ENCODE peak calls at places on chromosomes 16 and 17, in eight cellular contexts. I is colonic mucosa, M is fibroblast of pulmonary artery, V is thoracic aorta, G is upper lobe of right lung, W is IMR-90, B is K562, N is PC-3. E is an unnamed sample.

GRCh38 chr16:25155553-25156460 is 44.3 kb downstream of the LCMT1 start:
- DNase-seq in I (no peak), M (no peak), V (no peak), G (no peak), W (peak), B (no peak), N (no peak), E (peak)

GRCh38 chr17:74635418-74635817 is 11.9 kb upstream of the CD300E start:
- DNase-seq in I (no peak), M (no peak), V (no peak), G (no peak), W (no peak), B (no peak), N (no peak), E (no peak)

GRCh38 chr16:13098536-13098935 is 197.1 kb downstream of the SHISA9 start:
- DNase-seq in I (no peak), M (no peak), V (no peak), G (no peak), W (no peak), B (no peak), N (no peak), E (no peak)

GRCh38 chr16:85680352-85680944 is 8.3 kb downstream of the GINS2 start:
- DNase-seq in I (no peak), M (no peak), V (no peak), G (no peak), W (no peak), B (no peak), N (no peak), E (no peak)

GRCh38 chr16:70703041-70703834 is 17.4 kb upstream of the MTSS2 start:
- DNase-seq in I (no peak), M (peak), V (peak), G (no peak), W (peak), B (peak), N (no peak), E (peak)

GRCh38 chr17:38440614-38441397 is 12.5 kb downstream of the ARHGAP23 start:
- DNase-seq in I (no peak), M (no peak), V (no peak), G (no peak), W (no peak), B (no peak), N (no peak), E (no peak)

GRCh38 chr16:65938083-65938482 is 428.4 kb upstream of the CDH5 start:
- DNase-seq in I (no peak), M (no peak), V (no peak), G (no peak), W (no peak), B (no peak), N (no peak), E (no peak)

GRCh38 chr16:77402118-77402517 is 32.7 kb downstream of the ADAMTS18 start:
- DNase-seq in I (no peak), M (no peak), V (no peak), G (no peak), W (no peak), B (no peak), N (no peak), E (no peak)

GRCh38 chr16:81167851-81168250 is 70.6 kb upstream of the BCO1 start:
- DNase-seq in I (no peak), M (no peak), V (no peak), G (no peak), W (no peak), B (no peak), N (no peak), E (no peak)

GRCh38 chr17:65698381-65699061 is 137.1 kb upstream of the AXIN2 start:
- DNase-seq in I (no peak), M (peak), V (no peak), G (no peak), W (peak), B (no peak), N (no peak), E (peak)

GRCh38 chr16:86534779-86535605 is 20.0 kb downstream of the MTHFSD start:
- DNase-seq in I (no peak), M (no peak), V (no peak), G (no peak), W (no peak), B (no peak), N (no peak), E (no peak)

GRCh38 chr17:80474231-80474932 is 2.0 kb downstream of the NPTX1 start:
- DNase-seq in I (no peak), M (peak), V (no peak), G (no peak), W (peak), B (peak), N (peak), E (peak)

GRCh38 chr16:4944333-4945281 is 7.7 kb upstream of the PPL start:
- DNase-seq in I (peak), M (peak), V (peak), G (peak), W (peak), B (peak), N (peak), E (peak)

GRCh38 chr16:30949655-30950515 is 1.0 kb downstream of the ORAI3 start:
- DNase-seq in I (peak), M (peak), V (no peak), G (peak), W (peak), B (peak), N (peak), E (peak)

GRCh38 chr17:45224671-45225050 is 3.0 kb downstream of the FMNL1 start:
- DNase-seq in I (no peak), M (no peak), V (no peak), G (no peak), W (no peak), B (no peak), N (no peak), E (no peak)

GRCh38 chr16:55369151-55369550 is 45.1 kb downstream of the IRX6 start:
- DNase-seq in I (no peak), M (no peak), V (no peak), G (no peak), W (no peak), B (no peak), N (no peak), E (no peak)

DNA sequence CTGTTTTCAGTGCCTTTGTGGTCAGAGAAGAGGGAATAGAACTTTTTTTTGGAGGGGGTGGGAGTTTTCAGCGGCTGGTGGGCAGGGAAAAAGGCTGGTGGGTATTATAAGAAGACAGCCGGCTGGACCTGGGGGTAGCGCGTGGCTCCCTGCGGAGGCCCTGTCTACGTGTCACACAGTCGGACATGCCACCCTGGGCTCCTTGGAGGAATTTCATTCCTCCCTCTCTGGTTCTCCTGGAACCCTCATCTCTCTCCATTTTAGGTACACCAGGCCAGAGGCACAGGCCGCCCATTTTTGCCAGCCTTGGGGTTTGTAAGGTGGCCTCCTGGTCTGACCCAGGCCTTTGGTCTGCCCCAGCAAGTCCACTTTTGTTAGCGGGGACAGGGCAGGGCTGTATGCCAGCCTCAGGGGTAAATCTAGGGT is 908 bp downstream of the FKBP10 start:
- DNase-seq in I (no peak), M (no peak), V (no peak), G (no peak), W (no peak), B (no peak), N (no peak), E (no peak)
- H3K4me3 ChIP-seq in I (no peak), M (peak), V (peak), G (no peak), W (peak), B (no peak), N (peak), E (peak)

DNA sequence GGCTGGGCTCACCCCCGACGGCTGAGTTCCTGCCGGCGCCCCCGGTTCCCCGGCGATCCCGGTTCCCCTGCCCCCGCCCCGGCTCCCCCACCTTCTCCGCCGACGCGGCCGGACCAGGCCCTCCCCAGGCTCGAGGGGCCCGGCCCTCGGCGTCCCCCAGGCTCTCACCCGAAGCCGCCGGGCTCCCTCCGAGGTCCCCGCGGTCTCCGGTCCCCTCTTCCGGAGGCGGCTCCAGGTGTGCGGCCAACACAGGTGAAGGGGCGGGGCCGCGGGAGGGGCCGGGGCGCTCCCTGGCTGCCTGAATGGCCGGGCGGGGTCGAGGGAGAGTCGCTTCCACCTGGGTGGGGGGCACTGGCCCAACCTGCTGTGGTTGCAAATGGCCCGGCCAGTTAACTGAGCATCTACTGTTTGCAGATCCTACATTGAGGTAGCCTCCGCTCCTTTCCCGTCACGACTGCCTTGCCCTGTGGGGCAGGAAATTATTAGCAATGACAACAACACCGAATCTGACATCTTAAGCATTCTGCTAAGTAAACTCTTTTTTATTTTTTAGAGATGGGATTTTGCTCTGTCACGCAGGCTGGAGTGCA is at the start of gene BICDL2:
- DNase-seq in I (peak), M (no peak), V (no peak), G (peak), W (no peak), B (peak), N (peak), E (no peak)
- H3K4me3 ChIP-seq in I (peak), M (no peak), V (peak), G (peak), W (no peak), B (no peak), N (peak), E (no peak)

GRCh38 chr17:10144456-10144855 is 54.0 kb downstream of the GAS7 start:
- DNase-seq in I (no peak), M (no peak), V (no peak), G (no peak), W (no peak), B (no peak), N (no peak), E (no peak)
- H3K4me3 ChIP-seq in I (no peak), M (no peak), V (no peak), G (no peak), W (no peak), B (no peak), N (no peak), E (no peak)

GRCh38 chr17:79034931-79035485 is 11.0 kb downstream of the C1QTNF1 start:
- DNase-seq in I (no peak), M (no peak), V (no peak), G (peak), W (no peak), B (no peak), N (no peak), E (no peak)
- H3K4me3 ChIP-seq in I (no peak), M (no peak), V (no peak), G (no peak), W (no peak), B (no peak), N (no peak), E (no peak)

GRCh38 chr16:23397464-23397863 is 55.5 kb downstream of the COG7 start:
- DNase-seq in I (no peak), M (no peak), V (no peak), G (no peak), W (no peak), B (no peak), N (no peak), E (no peak)
- H3K4me3 ChIP-seq in I (no peak), M (no peak), V (no peak), G (no peak), W (no peak), B (no peak), N (no peak), E (no peak)

GRCh38 chr17:62805234-62805633 is 2.9 kb downstream of the MARCHF10 start:
- DNase-seq in I (no peak), M (no peak), V (no peak), G (no peak), W (peak), B (no peak), N (no peak), E (no peak)

GRCh38 chr17:62809656-62810055 is 1.5 kb upstream of the MARCHF10 start:
- DNase-seq in I (no peak), M (peak), V (no peak), G (no peak), W (peak), B (no peak), N (no peak), E (peak)

GRCh38 chr17:62804822-62805221 is 3.3 kb downstream of the MARCHF10 start:
- DNase-seq in I (no peak), M (peak), V (no peak), G (no peak), W (peak), B (no peak), N (no peak), E (peak)

GRCh38 chr17:62808576-62808970 is 459 bp upstream of the MARCHF10 start:
- DNase-seq in I (no peak), M (no peak), V (no peak), G (no peak), W (no peak), B (no peak), N (no peak), E (no peak)

DNA sequence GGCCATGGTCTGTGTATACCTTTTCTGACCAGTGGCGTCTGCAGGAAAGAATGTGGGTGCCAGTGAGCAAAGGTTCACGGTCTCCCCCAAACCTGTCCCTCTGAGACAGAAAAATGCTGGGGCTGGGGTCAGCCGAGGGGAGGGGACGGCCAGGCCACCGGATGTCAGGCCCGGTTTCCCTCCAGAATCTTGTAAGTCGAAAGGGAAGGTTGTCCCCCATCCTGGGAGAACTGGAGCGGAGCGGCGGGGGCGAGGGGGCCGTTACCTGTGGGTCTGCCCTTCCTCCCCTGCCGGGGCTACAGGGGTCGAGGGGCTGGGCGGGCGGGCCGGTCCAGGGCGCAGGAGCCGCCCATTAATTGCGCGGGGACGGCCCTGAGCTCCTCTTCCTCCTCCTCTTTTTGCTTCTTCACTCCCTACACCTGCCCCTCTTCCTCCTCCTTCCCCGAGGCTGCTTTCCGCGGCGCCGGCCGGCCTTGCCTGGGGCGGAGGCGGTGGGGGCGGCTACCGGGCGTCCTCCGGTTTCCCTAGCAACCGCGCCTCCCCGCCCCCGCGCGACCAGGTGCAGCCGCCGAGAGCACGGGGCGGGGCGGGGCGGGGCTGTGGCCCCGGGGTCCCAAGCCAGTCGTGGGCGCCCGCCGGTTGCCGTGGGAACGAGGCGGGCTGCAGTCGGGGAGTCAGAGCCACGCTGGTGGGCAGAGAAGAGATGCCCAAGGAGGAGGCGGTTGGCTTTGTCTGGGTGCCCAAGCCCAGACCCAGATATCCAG is at the start of gene MARCHF10:
- DNase-seq in I (peak), M (no peak), V (no peak), G (peak), W (no peak), B (peak), N (peak), E (no peak)
- H3K4me3 ChIP-seq in I (peak), M (peak), V (peak), G (peak), W (no peak), B (no peak), N (peak), E (peak)

GRCh38 chr17:56909742-56910508 is 3.9 kb downstream of the TRIM25 start:
- DNase-seq in I (peak), M (no peak), V (no peak), G (peak), W (no peak), B (peak), N (no peak), E (no peak)
- H3K4me3 ChIP-seq in I (no peak), M (no peak), V (peak), G (peak), W (no peak), B (peak), N (peak), E (no peak)

GRCh38 chr16:1392826-1393225 is 21.7 kb downstream of the UNKL start:
- DNase-seq in I (no peak), M (no peak), V (no peak), G (no peak), W (no peak), B (no peak), N (no peak), E (no peak)

GRCh38 chr16:1394367-1394951 is 20.0 kb downstream of the UNKL start:
- DNase-seq in I (no peak), M (no peak), V (no peak), G (no peak), W (no peak), B (no peak), N (no peak), E (no peak)

GRCh38 chr16:1393613-1394176 is 20.8 kb downstream of the UNKL start:
- DNase-seq in I (no peak), M (no peak), V (no peak), G (no peak), W (no peak), B (no peak), N (no peak), E (no peak)

GRCh38 chr16:1389762-1390161 is 24.7 kb downstream of the UNKL start:
- DNase-seq in I (no peak), M (no peak), V (no peak), G (no peak), W (no peak), B (no peak), N (no peak), E (no peak)

DNA sequence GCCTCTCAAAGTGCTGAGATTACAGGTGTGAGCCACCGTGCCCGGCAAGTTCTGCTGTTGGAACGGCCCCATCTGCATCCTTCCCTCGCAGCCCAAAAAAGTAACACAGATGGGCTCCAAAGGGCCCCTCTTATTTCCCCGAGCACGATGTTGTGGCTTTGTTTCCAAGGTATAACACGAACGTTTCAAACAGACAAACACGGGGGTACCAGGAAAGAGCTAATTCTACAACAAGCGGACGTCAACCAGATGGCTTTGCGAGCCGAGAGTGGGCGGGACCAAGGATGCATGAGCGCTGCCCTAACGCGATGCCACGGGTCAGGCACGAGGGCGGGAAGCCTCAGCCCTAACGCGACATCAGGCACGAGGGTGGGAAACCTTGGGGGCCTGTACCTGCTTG is 24.3 kb downstream of the UNKL start:
- DNase-seq in I (no peak), M (no peak), V (no peak), G (no peak), W (no peak), B (no peak), N (no peak), E (no peak)
- H3K4me3 ChIP-seq in I (no peak), M (no peak), V (no peak), G (no peak), W (no peak), B (no peak), N (no peak), E (no peak)

GRCh38 chr16:675884-676564 is 553 bp downstream of the RHBDL1 start:
- DNase-seq in I (no peak), M (no peak), V (no peak), G (no peak), W (no peak), B (no peak), N (no peak), E (no peak)
- H3K4me3 ChIP-seq in I (peak), M (peak), V (peak), G (peak), W (peak), B (peak), N (no peak), E (peak)

GRCh38 chr16:62034236-62035114 is 1.8 kb downstream of the CDH8 start:
- DNase-seq in I (no peak), M (no peak), V (no peak), G (no peak), W (no peak), B (no peak), N (no peak), E (no peak)
- H3K4me3 ChIP-seq in I (no peak), M (no peak), V (peak), G (no peak), W (no peak), B (no peak), N (no peak), E (no peak)